ENCODE peak calls at places on chromosomes 3 and 15, in six cellular contexts. Q is foreskin fibroblast, K is neuronal stem cell, M is HFF-Myc, I is fibroblast of pulmonary artery, F is mesendoderm. T is an unnamed sample.

GRCh38 chr3:164419220-164419619 is 659.1 kb downstream of the SI start:
- DNase-seq in Q (no peak), K (no peak), M (no peak), I (no peak), F (no peak), T (no peak)

GRCh38 chr3:159191454-159191853 is 389.6 kb downstream of the MFSD1 start:
- DNase-seq in Q (peak; percentile 88), K (no peak), M (no peak), I (peak; percentile 51), F (peak; percentile 25), T (no peak)

GRCh38 chr3:42036483-42036823 is 54.7 kb upstream of the TRAK1 start:
- DNase-seq in Q (peak; percentile 90), K (no peak), M (peak; percentile 56), I (peak; percentile 92), F (peak; percentile 91), T (no peak)

GRCh38 chr3:72151465-72152238 is 366.7 kb upstream of the PROK2 start:
- DNase-seq in Q (no peak), K (no peak), M (no peak), I (no peak), F (no peak), T (no peak)

GRCh38 chr3:177729939-177730700 is 532.8 kb upstream of the TBL1XR1 start:
- DNase-seq in Q (no peak), K (no peak), M (no peak), I (no peak), F (no peak), T (peak; percentile 20)

GRCh38 chr3:188947983-188948657 is 223.7 kb upstream of the TPRG1 start:
- DNase-seq in Q (peak; percentile 98), K (peak; percentile 79), M (peak; percentile 89), I (peak; percentile 100), F (peak; percentile 93), T (peak; percentile 95)

GRCh38 chr15:88249220-88249619 is 7.3 kb downstream of the NTRK3 start:
- DNase-seq in Q (no peak), K (no peak), M (no peak), I (peak; percentile 18), F (no peak), T (no peak)

GRCh38 chr15:74432968-74433591 is 678 bp downstream of the SEMA7A start:
- DNase-seq in Q (no peak), K (no peak), M (no peak), I (no peak), F (no peak), T (no peak)

GRCh38 chr15:62306851-62307504 is 141.9 kb upstream of the C2CD4B start:
- DNase-seq in Q (peak; percentile 51), K (peak; percentile 65), M (peak; percentile 39), I (peak; percentile 87), F (peak; percentile 95), T (peak; percentile 24)

GRCh38 chr3:67154429-67154828 is 156.3 kb downstream of the KBTBD8 start:
- DNase-seq in Q (no peak), K (no peak), M (no peak), I (no peak), F (peak; percentile 60), T (no peak)

GRCh38 chr3:4799266-4800256 is 179.7 kb upstream of the BHLHE40 start:
- DNase-seq in Q (no peak), K (no peak), M (no peak), I (no peak), F (no peak), T (no peak)

GRCh38 chr3:140505256-140505655 is 172.6 kb upstream of the TRIM42 start:
- DNase-seq in Q (no peak), K (peak; percentile 18), M (no peak), I (peak; percentile 18), F (peak; percentile 53), T (no peak)

GRCh38 chr15:58147151-58147550 is 9.0 kb downstream of the AQP9 start:
- DNase-seq in Q (peak; percentile 52), K (no peak), M (no peak), I (no peak), F (no peak), T (no peak)

GRCh38 chr15:98518823-98519561 is 129.3 kb upstream of the IGF1R start:
- DNase-seq in Q (peak; percentile 62), K (peak; percentile 78), M (peak; percentile 43), I (peak; percentile 82), F (peak; percentile 87), T (no peak)

GRCh38 chr3:50172615-50173220 is 17.6 kb downstream of the SEMA3F start:
- DNase-seq in Q (no peak), K (no peak), M (no peak), I (no peak), F (no peak), T (no peak)

GRCh38 chr15:94110476-94111130 is 120.8 kb upstream of the MCTP2 start:
- DNase-seq in Q (no peak), K (no peak), M (no peak), I (no peak), F (no peak), T (no peak)

GRCh38 chr3:168467085-168467714 is 371.5 kb upstream of the GOLIM4 start:
- DNase-seq in Q (peak; percentile 10), K (peak; percentile 17), M (peak; percentile 2), I (peak; percentile 56), F (peak; percentile 76), T (no peak)

GRCh38 chr3:174355505-174355904 is 503.6 kb upstream of the NAALADL2 start:
- DNase-seq in Q (no peak), K (peak; percentile 21), M (no peak), I (peak; percentile 40), F (peak; percentile 85), T (no peak)

GRCh38 chr3:13274874-13275332 is 145.2 kb downstream of the NUP210 start:
- DNase-seq in Q (no peak), K (no peak), M (no peak), I (no peak), F (no peak), T (no peak)

GRCh38 chr3:63975705-63976104 is 47.6 kb downstream of the PSMD6 start:
- DNase-seq in Q (peak; percentile 70), K (no peak), M (no peak), I (peak; percentile 72), F (no peak), T (no peak)

GRCh38 chr15:64837502-64837901 is 4.2 kb upstream of the PLEKHO2 start:
- DNase-seq in Q (no peak), K (no peak), M (no peak), I (no peak), F (no peak), T (no peak)

GRCh38 chr3:17054301-17054700 is 169.5 kb downstream of the PLCL2 start:
- DNase-seq in Q (no peak), K (no peak), M (no peak), I (no peak), F (no peak), T (no peak)

GRCh38 chr3:111831840-111832239 is 27.2 kb upstream of the PHLDB2 start:
- DNase-seq in Q (no peak), K (no peak), M (no peak), I (no peak), F (no peak), T (no peak)

GRCh38 chr15:38021259-38021658 is 86.8 kb downstream of the TMCO5A start:
- DNase-seq in Q (no peak), K (no peak), M (no peak), I (no peak), F (no peak), T (no peak)

GRCh38 chr3:45566951-45567411 is 27.6 kb upstream of the LIMD1 start:
- DNase-seq in Q (no peak), K (no peak), M (no peak), I (no peak), F (no peak), T (no peak)

GRCh38 chr3:15557511-15557946 is 36.0 kb upstream of the COLQ start:
- DNase-seq in Q (peak; percentile 48), K (peak; percentile 17), M (peak; percentile 52), I (peak; percentile 75), F (peak; percentile 70), T (no peak)

GRCh38 chr15:62524848-62525247 is 359.8 kb upstream of the C2CD4B start:
- DNase-seq in Q (peak; percentile 53), K (no peak), M (no peak), I (no peak), F (no peak), T (no peak)

GRCh38 chr3:142963266-142964149 is at the start of gene PAQR9:
- DNase-seq in Q (no peak), K (peak; percentile 52), M (no peak), I (peak; percentile 14), F (peak; percentile 52), T (no peak)
- H3K4me3 ChIP-seq in Q (peak within 1 kb of the TSS; percentile 52), K (peak within 1 kb of the TSS; percentile 87), M (peak within 1 kb of the TSS; percentile 39), I (peak within 1 kb of the TSS; percentile 47), F (peak within 1 kb of the TSS; percentile 42), T (peak within 1 kb of the TSS; percentile 47)

DNA sequence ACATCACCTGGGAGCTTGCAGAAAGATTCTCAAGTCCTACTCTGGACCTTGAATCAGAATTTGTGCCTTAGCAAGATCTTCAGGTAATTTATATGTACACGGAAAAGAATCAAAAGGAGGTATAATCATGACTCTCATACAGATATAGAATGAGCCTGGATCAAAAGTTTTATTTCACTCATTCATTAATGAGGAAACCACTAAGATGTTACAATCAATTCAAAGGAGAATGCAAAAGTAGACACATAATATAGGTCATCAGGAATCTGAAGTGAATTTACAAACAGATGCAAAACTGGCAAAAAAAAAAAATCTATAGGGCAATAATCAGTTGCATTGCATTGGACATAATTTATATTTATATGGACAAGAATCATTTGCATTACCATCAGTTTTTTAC is 195.4 kb upstream of the TLE3 start:
- DNase-seq in Q (no peak), K (no peak), M (no peak), I (no peak), F (no peak), T (no peak)
- H3K4me3 ChIP-seq in Q (no peak overlapping the region), K (no peak overlapping the region), M (no peak overlapping the region), I (no peak overlapping the region), F (no peak overlapping the region), T (no peak overlapping the region)

DNA sequence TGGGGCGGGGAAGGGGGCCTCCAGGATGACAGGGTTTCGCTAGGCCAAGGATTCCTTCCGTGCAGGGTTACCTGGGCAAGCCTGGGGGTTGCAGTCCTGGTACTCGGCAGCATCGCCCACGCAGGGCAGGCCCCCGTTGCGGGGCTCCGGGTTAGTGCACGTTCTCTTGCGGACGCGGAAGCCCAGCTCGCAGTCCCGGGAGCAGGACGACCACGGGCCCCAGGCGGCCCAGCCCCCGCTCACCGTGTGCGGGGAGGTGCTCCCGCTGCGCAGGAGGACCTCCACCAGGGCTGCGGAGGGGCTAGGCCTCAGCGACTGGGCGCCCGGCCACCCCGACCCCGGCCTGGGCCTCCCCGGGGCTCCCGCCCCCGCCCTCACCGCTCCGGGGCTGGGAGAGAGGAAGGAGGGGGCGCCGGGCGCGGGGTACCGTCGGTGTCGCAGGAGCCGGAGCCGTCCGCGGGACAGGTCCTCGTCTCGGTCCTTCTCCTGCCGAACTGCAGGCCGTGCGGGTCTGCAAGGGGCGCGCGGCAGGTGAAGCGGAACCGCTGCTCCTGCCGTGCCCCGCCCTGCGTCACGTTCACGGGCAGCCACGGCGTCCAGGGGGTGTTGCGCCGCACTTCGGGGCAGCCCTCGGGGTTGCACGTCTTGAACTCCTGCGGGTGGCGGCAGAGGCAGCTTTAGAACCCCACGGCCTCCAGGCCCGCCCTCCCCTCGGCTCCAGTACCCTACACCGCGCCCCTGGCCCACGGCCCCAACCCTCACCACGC is 114.6 kb downstream of the SEMA5B start:
- DNase-seq in Q (no peak), K (no peak), M (no peak), I (no peak), F (no peak), T (no peak)
- H3K4me3 ChIP-seq in Q (no peak overlapping the region), K (no peak overlapping the region), M (no peak overlapping the region), I (no peak overlapping the region), F (no peak overlapping the region), T (peak overlapping the region; percentile 16)

DNA sequence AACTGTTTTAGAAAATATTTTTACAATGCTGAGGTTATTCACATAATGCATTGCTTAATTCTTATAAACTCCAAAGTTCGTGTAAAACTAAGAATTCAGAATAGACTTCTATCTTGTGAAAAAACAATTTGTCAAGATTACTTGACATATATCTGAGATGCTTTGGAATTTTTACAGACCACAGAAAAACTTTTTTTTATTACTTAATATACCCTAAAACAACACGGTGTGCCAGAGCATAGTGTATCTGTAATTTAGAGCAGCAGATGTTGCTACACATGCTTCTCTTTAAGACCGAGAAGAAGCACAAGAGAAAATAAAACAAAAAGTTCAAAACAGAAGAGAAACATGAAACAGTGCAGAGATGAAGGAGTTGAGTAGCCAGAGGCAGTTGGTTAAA is 26.4 kb downstream of the ASB7 start:
- DNase-seq in Q (no peak), K (no peak), M (peak; percentile 6), I (peak; percentile 50), F (no peak), T (no peak)
- H3K4me3 ChIP-seq in Q (peak overlapping the region; percentile 9), K (no peak overlapping the region), M (no peak overlapping the region), I (no peak overlapping the region), F (no peak overlapping the region), T (no peak overlapping the region)

T was measured in breast epithelium.